ENCODE peak calls at places on chromosomes 11 and 22, in four cellular contexts. One of them, this sample, is unnamed.

GRCh38 chr22:46126853-46127385 is 23.4 kb upstream of the PPARA start:
- DNase-seq in Daoy: no peak
- DNase-seq in CD8-positive, alpha-beta memory T cell: no peak
- DNase-seq in T-helper 1 cell: no peak
- DNase-seq in this sample: no peak

GRCh38 chr11:46760429-46761128 is 41.6 kb downstream of the F2 start:
- DNase-seq in CD8-positive, alpha-beta memory T cell: no peak
- DNase-seq in Daoy: no peak
- DNase-seq in T-helper 1 cell: no peak
- DNase-seq in this sample: no peak

GRCh38 chr11:3085052-3085451 is 27.8 kb upstream of the CARS1 start:
- DNase-seq in Daoy: no peak
- DNase-seq in T-helper 1 cell: no peak
- DNase-seq in CD8-positive, alpha-beta memory T cell: no peak
- DNase-seq in this sample: no peak

GRCh38 chr22:35477911-35478582 is 62.6 kb upstream of the RASD2 start:
- DNase-seq in T-helper 1 cell: no peak
- DNase-seq in Daoy: peak
- DNase-seq in CD8-positive, alpha-beta memory T cell: no peak
- DNase-seq in this sample: peak

GRCh38 chr11:2248242-2248641 is 22.1 kb downstream of the ASCL2 start:
- DNase-seq in Daoy: no peak
- DNase-seq in CD8-positive, alpha-beta memory T cell: no peak
- DNase-seq in T-helper 1 cell: no peak
- DNase-seq in this sample: no peak

GRCh38 chr11:134120143-134120850 is 51.4 kb downstream of the JAM3 start:
- DNase-seq in CD8-positive, alpha-beta memory T cell: no peak
- DNase-seq in Daoy: peak
- DNase-seq in T-helper 1 cell: no peak
- DNase-seq in this sample: peak

GRCh38 chr11:47447906-47448305 is 1.0 kb downstream of the RAPSN start:
- DNase-seq in Daoy: no peak
- DNase-seq in T-helper 1 cell: no peak
- DNase-seq in CD8-positive, alpha-beta memory T cell: no peak
- DNase-seq in this sample: no peak

GRCh38 chr11:31865606-31866300 is 54.6 kb upstream of the PAX6 start:
- DNase-seq in Daoy: peak
- DNase-seq in T-helper 1 cell: no peak
- DNase-seq in CD8-positive, alpha-beta memory T cell: no peak
- DNase-seq in this sample: no peak

GRCh38 chr11:861105-861479 is 18.4 kb downstream of the TSPAN4 start:
- DNase-seq in Daoy: no peak
- DNase-seq in T-helper 1 cell: no peak
- DNase-seq in CD8-positive, alpha-beta memory T cell: no peak
- DNase-seq in this sample: no peak

GRCh38 chr11:119028346-119029068 is 2.2 kb downstream of the SLC37A4 start:
- DNase-seq in CD8-positive, alpha-beta memory T cell: no peak
- DNase-seq in Daoy: no peak
- DNase-seq in T-helper 1 cell: no peak
- DNase-seq in this sample: no peak

GRCh38 chr22:32558681-32559355 is 84.2 kb downstream of the FBXO7 start:
- DNase-seq in T-helper 1 cell: no peak
- DNase-seq in Daoy: peak
- DNase-seq in CD8-positive, alpha-beta memory T cell: no peak
- DNase-seq in this sample: no peak

GRCh38 chr11:4491878-4492606 is 9.6 kb downstream of the OR52K1 start:
- DNase-seq in T-helper 1 cell: no peak
- DNase-seq in CD8-positive, alpha-beta memory T cell: no peak
- DNase-seq in Daoy: no peak
- DNase-seq in this sample: no peak

GRCh38 chr11:109853156-109853776 is 239.9 kb upstream of the ZC3H12C start:
- DNase-seq in Daoy: peak
- DNase-seq in T-helper 1 cell: peak
- DNase-seq in CD8-positive, alpha-beta memory T cell: no peak
- DNase-seq in this sample: peak

GRCh38 chr11:7904910-7905309 is 26.2 kb downstream of the OR10A6 start:
- DNase-seq in CD8-positive, alpha-beta memory T cell: no peak
- DNase-seq in T-helper 1 cell: no peak
- DNase-seq in Daoy: no peak
- DNase-seq in this sample: peak

GRCh38 chr11:16895306-16895705 is 118.9 kb downstream of the PLEKHA7 start:
- DNase-seq in CD8-positive, alpha-beta memory T cell: no peak
- DNase-seq in Daoy: no peak
- DNase-seq in T-helper 1 cell: no peak
- DNase-seq in this sample: no peak

GRCh38 chr22:42945736-42946135 is 69.2 kb downstream of the PACSIN2 start:
- DNase-seq in CD8-positive, alpha-beta memory T cell: no peak
- DNase-seq in Daoy: no peak
- DNase-seq in T-helper 1 cell: no peak
- DNase-seq in this sample: no peak

GRCh38 chr22:22881116-22882032 is 6.2 kb upstream of the IGLL5 start:
- DNase-seq in Daoy: no peak
- DNase-seq in T-helper 1 cell: no peak
- DNase-seq in CD8-positive, alpha-beta memory T cell: no peak
- DNase-seq in this sample: no peak

GRCh38 chr11:61369372-61370348 is 7.5 kb downstream of the TMEM138 start:
- DNase-seq in CD8-positive, alpha-beta memory T cell: no peak
- DNase-seq in T-helper 1 cell: no peak
- DNase-seq in Daoy: peak
- DNase-seq in this sample: no peak

GRCh38 chr11:124763156-124763947 is 1.3 kb upstream of the ESAM start:
- DNase-seq in Daoy: peak
- DNase-seq in T-helper 1 cell: peak
- DNase-seq in CD8-positive, alpha-beta memory T cell: peak
- DNase-seq in this sample: peak

GRCh38 chr22:50520826-50521453 is 4.5 kb downstream of the SCO2 start:
- DNase-seq in CD8-positive, alpha-beta memory T cell: no peak
- DNase-seq in T-helper 1 cell: no peak
- DNase-seq in Daoy: no peak
- DNase-seq in this sample: no peak

GRCh38 chr11:5115339-5115738 is 22.8 kb downstream of the OR52A5 start:
- DNase-seq in CD8-positive, alpha-beta memory T cell: no peak
- DNase-seq in T-helper 1 cell: no peak
- DNase-seq in Daoy: no peak
- DNase-seq in this sample: no peak

GRCh38 chr11:108221981-108222685 is at the start of gene NPAT:
- DNase-seq in T-helper 1 cell: no peak
- DNase-seq in Daoy: no peak
- DNase-seq in CD8-positive, alpha-beta memory T cell: no peak
- DNase-seq in this sample: no peak

GRCh38 chr22:43783777-43784176 is 28.3 kb downstream of the EFCAB6 start:
- DNase-seq in Daoy: no peak
- DNase-seq in CD8-positive, alpha-beta memory T cell: no peak
- DNase-seq in T-helper 1 cell: no peak
- DNase-seq in this sample: no peak

GRCh38 chr11:93849751-93850584 is 450 bp downstream of the VSTM5 start:
- DNase-seq in CD8-positive, alpha-beta memory T cell: no peak
- DNase-seq in T-helper 1 cell: no peak
- DNase-seq in Daoy: peak
- DNase-seq in this sample: peak

GRCh38 chr22:19706661-19707151 is 7.6 kb upstream of the SEPTIN5 start:
- DNase-seq in Daoy: no peak
- DNase-seq in CD8-positive, alpha-beta memory T cell: no peak
- DNase-seq in T-helper 1 cell: no peak
- DNase-seq in this sample: no peak

GRCh38 chr11:73894725-73895335 is 18.0 kb downstream of the PAAF1 start:
- DNase-seq in Daoy: no peak
- DNase-seq in T-helper 1 cell: no peak
- DNase-seq in CD8-positive, alpha-beta memory T cell: no peak
- DNase-seq in this sample: no peak

GRCh38 chr11:124762077-124762623 is at the start of gene ESAM:
- DNase-seq in Daoy: no peak
- DNase-seq in T-helper 1 cell: peak
- DNase-seq in CD8-positive, alpha-beta memory T cell: peak
- DNase-seq in this sample: peak

GRCh38 chr11:58625826-58626460 is 3.5 kb downstream of the CNTF start:
- DNase-seq in CD8-positive, alpha-beta memory T cell: no peak
- DNase-seq in T-helper 1 cell: no peak
- DNase-seq in Daoy: no peak
- DNase-seq in this sample: no peak

GRCh38 chr11:127451852-127452251 is 451.3 kb upstream of the KIRREL3 start:
- DNase-seq in T-helper 1 cell: no peak
- DNase-seq in CD8-positive, alpha-beta memory T cell: no peak
- DNase-seq in Daoy: no peak
- DNase-seq in this sample: no peak

This sample was measured in dermis blood vessel endothelial cell.